ENCODE peak calls at places on chromosomes 2 and 18, in nine cellular contexts. Z, G, R, O, X, L, C, N and J are unnamed samples.
A peak's percentile ranks its signal among the peaks of the same experiment; 100 is the strongest.

GRCh38 chr18:44123743-44124142 is 556.9 kb upstream of the SETBP1 start:
- DNase-seq in Z (no peak), G (no peak), R (no peak), O (no peak), X (no peak), L (no peak), C (peak; percentile 75), N (no peak), J (no peak)

GRCh38 chr2:226699321-226699720 is 100.3 kb downstream of the IRS1 start:
- DNase-seq in Z (peak; percentile 26), G (peak; percentile 52), R (peak; percentile 68), O (peak; percentile 15), X (no peak), L (no peak), C (no peak), N (no peak), J (no peak)

GRCh38 chr2:121297217-121297830 is 12.3 kb upstream of the TFCP2L1 start:
- DNase-seq in Z (peak; percentile 68), G (peak; percentile 12), R (peak; percentile 36), O (peak; percentile 3), X (no peak), L (peak; percentile 13), C (no peak), N (no peak), J (no peak)

GRCh38 chr18:78878335-78878734 is 101.3 kb upstream of the SALL3 start:
- DNase-seq in Z (no peak), G (no peak), R (no peak), O (no peak), X (no peak), L (no peak), C (no peak), N (no peak), J (no peak)

GRCh38 chr2:239879423-239880084 is 145.6 kb downstream of the NDUFA10 start:
- DNase-seq in Z (no peak), G (no peak), R (no peak), O (no peak), X (no peak), L (no peak), C (no peak), N (no peak), J (no peak)

GRCh38 chr2:7646024-7646423 is 728.8 kb downstream of the RNF144A start:
- DNase-seq in Z (no peak), G (no peak), R (no peak), O (no peak), X (no peak), L (no peak), C (no peak), N (no peak), J (no peak)

GRCh38 chr2:179460530-179460929 is 195.9 kb upstream of the SESTD1 start:
- DNase-seq in Z (peak; percentile 2), G (peak; percentile 95), R (peak; percentile 99), O (peak; percentile 61), X (no peak), L (peak; percentile 24), C (peak; percentile 95), N (no peak), J (peak; percentile 62)

GRCh38 chr2:56084117-56084936 is 99.5 kb upstream of the CCDC85A start:
- DNase-seq in Z (no peak), G (no peak), R (peak; percentile 25), O (no peak), X (no peak), L (peak; percentile 20), C (no peak), N (no peak), J (no peak)

GRCh38 chr2:39241588-39241987 is 2.2 kb downstream of the CDKL4 start:
- DNase-seq in Z (no peak), G (no peak), R (no peak), O (no peak), X (no peak), L (no peak), C (no peak), N (no peak), J (no peak)

DNA sequence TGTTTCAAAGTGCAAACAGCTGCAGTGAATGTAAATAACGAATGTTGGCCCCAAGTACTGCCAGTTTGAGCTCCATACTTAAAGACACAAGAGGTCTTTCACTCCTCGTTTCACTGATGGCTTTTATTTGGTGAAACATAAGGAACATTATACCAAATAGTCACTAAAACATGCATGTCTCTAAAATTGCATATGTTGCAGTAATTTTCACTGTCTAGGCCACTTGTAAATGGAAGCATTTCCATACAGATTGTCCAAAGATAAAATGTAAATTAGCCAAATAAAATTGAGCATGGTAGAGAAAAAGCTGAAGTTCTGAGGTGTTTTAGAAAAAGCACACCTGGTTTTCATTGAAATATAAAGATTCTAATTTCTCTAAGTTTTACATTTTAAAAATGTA is 253.3 kb downstream of the TMX3 start:
- DNase-seq in Z (no peak), G (no peak), R (no peak), O (no peak), X (no peak), L (no peak), C (no peak), N (no peak), J (no peak)
- TF ChIP-seq CTCF in Z (no peak), G (no peak), R (no peak), O (no peak), X (no peak), L (no peak), C (no peak), N (no peak), J (no peak)

GRCh38 chr2:96324716-96325037 is 440 bp upstream of the ITPRIPL1 start:
- DNase-seq in Z (no peak), G (no peak), R (no peak), O (no peak), X (no peak), L (no peak), C (no peak), N (no peak), J (no peak)

GRCh38 chr2:96326564-96326963 is 1.4 kb downstream of the ITPRIPL1 start:
- DNase-seq in Z (no peak), G (no peak), R (no peak), O (no peak), X (no peak), L (no peak), C (no peak), N (no peak), J (no peak)

GRCh38 chr2:96325884-96326255 is 753 bp downstream of the ITPRIPL1 start:
- DNase-seq in Z (no peak), G (no peak), R (no peak), O (no peak), X (no peak), L (no peak), C (no peak), N (peak; percentile 20), J (no peak)

GRCh38 chr2:96323849-96324248 is 1.3 kb upstream of the ITPRIPL1 start:
- DNase-seq in Z (no peak), G (no peak), R (no peak), O (no peak), X (no peak), L (no peak), C (no peak), N (no peak), J (no peak)

DNA sequence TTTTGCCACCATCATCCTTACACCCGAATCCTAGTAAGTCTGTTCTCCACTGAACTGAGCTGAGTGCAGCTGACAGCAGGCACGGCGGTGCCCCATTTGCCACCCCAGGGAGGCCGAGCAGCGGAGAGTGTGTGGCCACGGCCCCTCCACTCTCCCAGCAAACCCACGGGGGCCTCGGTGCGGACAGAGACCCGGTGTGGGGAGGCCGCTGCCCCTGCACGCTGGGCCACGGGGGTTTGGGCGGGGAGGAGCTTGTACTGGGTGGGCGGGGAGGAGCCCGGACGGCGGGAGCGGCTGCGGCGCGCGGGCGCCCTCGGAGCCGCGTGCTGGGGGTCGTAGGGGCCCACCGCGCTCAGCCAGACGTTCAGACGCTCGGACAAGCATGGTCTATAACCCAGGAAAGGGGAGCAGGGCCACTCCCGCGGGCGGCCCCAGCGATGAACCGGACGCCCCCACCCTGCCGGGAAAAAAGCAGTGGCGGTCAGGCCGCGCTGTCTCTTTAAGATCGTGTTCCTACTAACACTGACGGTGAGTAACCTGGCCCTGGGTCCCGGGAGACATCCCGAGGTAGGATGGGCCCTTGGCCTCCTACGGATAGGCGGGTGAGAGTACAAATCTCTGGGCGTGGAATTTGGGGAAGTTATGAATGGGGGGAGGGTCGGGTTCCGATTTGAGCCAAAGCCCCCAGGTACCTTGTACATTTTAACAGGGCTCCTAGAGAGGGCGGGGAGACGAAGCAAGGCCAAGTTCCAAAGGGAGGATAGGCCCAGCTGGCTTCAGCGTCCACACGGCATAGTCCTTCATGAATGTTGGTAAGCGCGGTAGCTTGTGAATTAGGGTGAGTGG is at the start of gene ITPRIPL1:
- DNase-seq in Z (peak; percentile 38), G (no peak), R (peak; percentile 32), O (no peak), X (no peak), L (no peak), C (no peak), N (no peak), J (no peak)
- H3K4me3 ChIP-seq in Z (peak within 1 kb of the TSS; percentile 60), G (peak within 1 kb of the TSS; percentile 67), R (peak within 1 kb of the TSS; percentile 46), O (peak within 1 kb of the TSS; percentile 68), X (peak within 1 kb of the TSS; percentile 60), L (peak within 1 kb of the TSS; percentile 84), C (no peak within 1 kb of the TSS), N (peak within 1 kb of the TSS; percentile 78), J (peak within 1 kb of the TSS; percentile 56)

GRCh38 chr18:2848879-2849254 is 2.1 kb downstream of the EMILIN2 start:
- DNase-seq in Z (no peak), G (no peak), R (no peak), O (no peak), X (no peak), L (no peak), C (no peak), N (no peak), J (no peak)

GRCh38 chr18:2850816-2851215 is 4.0 kb downstream of the EMILIN2 start:
- DNase-seq in Z (no peak), G (no peak), R (no peak), O (no peak), X (no peak), L (no peak), C (peak; percentile 30), N (no peak), J (no peak)

GRCh38 chr18:2853926-2854664 is 7.3 kb downstream of the EMILIN2 start:
- DNase-seq in Z (no peak), G (no peak), R (no peak), O (no peak), X (no peak), L (no peak), C (no peak), N (no peak), J (no peak)

GRCh38 chr18:2853173-2853925 is 6.5 kb downstream of the EMILIN2 start:
- DNase-seq in Z (no peak), G (no peak), R (no peak), O (no peak), X (no peak), L (no peak), C (no peak), N (no peak), J (no peak)

GRCh38 chr18:2851771-2852170 is 5.0 kb downstream of the EMILIN2 start:
- DNase-seq in Z (no peak), G (no peak), R (no peak), O (no peak), X (no peak), L (no peak), C (no peak), N (no peak), J (no peak)
- TF ChIP-seq CTCF in Z (no peak), G (no peak), R (no peak), O (no peak), X (no peak), L (no peak), C (no peak), N (no peak), J (no peak)

DNA sequence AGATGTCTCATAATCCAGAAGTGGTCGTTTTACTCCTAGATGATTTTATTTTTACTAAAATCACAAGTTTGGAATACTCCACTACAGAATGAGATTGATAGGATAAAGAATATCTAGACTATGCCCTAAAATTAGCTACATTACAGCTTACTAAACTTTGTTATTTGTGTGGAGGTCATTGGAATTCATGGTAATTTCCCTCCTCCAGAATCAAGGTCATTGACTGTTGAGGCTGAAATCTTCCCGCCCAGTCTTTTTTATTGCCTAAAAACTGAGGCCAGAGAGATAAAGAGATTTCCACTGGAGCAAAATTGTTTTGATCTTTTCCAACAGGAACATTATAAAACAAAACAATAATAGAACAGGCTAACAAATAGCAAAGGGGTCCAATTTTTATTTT is 35.0 kb downstream of the ITGB6 start:
- DNase-seq in Z (no peak), G (no peak), R (no peak), O (no peak), X (no peak), L (no peak), C (no peak), N (no peak), J (no peak)
- H3K4me3 ChIP-seq in Z (no peak overlapping the region), G (no peak overlapping the region), R (no peak overlapping the region), O (no peak overlapping the region), X (no peak overlapping the region), L (no peak overlapping the region), C (no peak overlapping the region), N (no peak overlapping the region), J (no peak overlapping the region)